ENCODE peak calls at places on chromosomes 3 and 15, in ten cellular contexts. D is right lobe of liver, H is lower lobe of right lung, C is tibial artery, V is IMR-90, P is right atrium auricular region, F is prostate gland, Z is PC-9, L is heart left ventricle, A is GM23338. R is an unnamed sample. For H3K4me1, the result is how much of the 10 kb centered on the place peaks cover.

GRCh38 chr15:97759363-97759762 is 201.1 kb upstream of the ARRDC4 start:
- DNase-seq in H (no peak), P (no peak), A (no peak), V (no peak), Z (no peak), F (no peak), C (no peak), D (no peak), L (no peak), R (no peak)

GRCh38 chr3:56980798-56981390 is 79.6 kb upstream of the SPATA12 start:
- DNase-seq in Z (peak), C (peak), H (no peak), P (peak), A (no peak), L (no peak), V (peak), F (no peak), D (no peak), R (no peak)

GRCh38 chr15:51359981-51360380 is 18.5 kb downstream of the GLDN start:
- DNase-seq in L (no peak), H (no peak), A (no peak), C (no peak), F (no peak), D (no peak), P (no peak), V (no peak), Z (no peak), R (no peak)

GRCh38 chr15:70752142-70752754 is 11.1 kb downstream of the UACA start:
- DNase-seq in L (no peak), C (peak), A (no peak), P (peak), D (no peak), V (no peak), F (no peak), H (no peak), Z (no peak), R (no peak)

GRCh38 chr3:30286811-30287210 is 319.6 kb upstream of the TGFBR2 start:
- DNase-seq in Z (no peak), P (no peak), F (no peak), C (no peak), D (no peak), V (no peak), L (no peak), H (no peak), A (no peak), R (no peak)

GRCh38 chr3:194139085-194139976 is 3.4 kb downstream of the HES1 start:
- DNase-seq in A (peak), D (no peak), F (peak), P (no peak), L (no peak), V (peak), Z (peak), H (no peak), C (no peak), R (peak)

GRCh38 chr15:60840703-60841411 is 361.9 kb upstream of the ICE2 start:
- DNase-seq in C (no peak), H (no peak), P (no peak), A (no peak), F (no peak), D (no peak), L (no peak), V (no peak), Z (no peak), R (no peak)

GRCh38 chr15:101479851-101480612 is 9.5 kb downstream of the PCSK6 start:
- DNase-seq in C (no peak), L (no peak), A (no peak), V (no peak), F (no peak), Z (no peak), H (no peak), P (no peak), D (no peak), R (no peak)

GRCh38 chr15:43067717-43068461 is 37.9 kb downstream of the UBR1 start:
- DNase-seq in V (peak), P (no peak), C (no peak), L (no peak), H (no peak), Z (no peak), A (peak), F (no peak), D (no peak), R (no peak)

GRCh38 chr3:190094201-190094718 is 26.4 kb downstream of the P3H2 start:
- DNase-seq in V (peak), L (no peak), A (no peak), Z (no peak), P (no peak), D (no peak), H (no peak), F (no peak), C (no peak), R (no peak)

GRCh38 chr3:28575748-28576589 is 227.3 kb upstream of the AZI2 start:
- DNase-seq in V (no peak), D (peak), L (peak), C (peak), P (no peak), A (peak), H (no peak), F (peak), Z (no peak), R (peak)

GRCh38 chr15:44738340-44738984 is 2.1 kb downstream of the TRIM69 start:
- DNase-seq in C (no peak), L (no peak), P (no peak), F (no peak), Z (peak), V (peak), H (no peak), A (peak), D (no peak), R (no peak)

GRCh38 chr3:142595581-142595950 is 627 bp upstream of the PLS1 start:
- DNase-seq in P (no peak), F (no peak), V (peak), A (no peak), D (no peak), H (no peak), C (no peak), L (no peak), Z (peak), R (peak)

GRCh38 chr15:39594764-39595620 is 14.1 kb downstream of the THBS1 start:
- DNase-seq in D (no peak), V (peak), A (no peak), L (no peak), H (no peak), P (no peak), C (no peak), F (no peak), Z (peak), R (no peak)
- H3K4me3 ChIP-seq in D (no peak), V (no peak), A (no peak), L (no peak), H (no peak), P (no peak), C (no peak), F (no peak), Z (no peak), R (no peak)

GRCh38 chr15:88299502-88299901 is 43.0 kb upstream of the NTRK3 start:
- DNase-seq in P (no peak), H (no peak), L (no peak), C (no peak), A (no peak), V (no peak), Z (no peak), D (no peak), F (no peak), R (no peak)
- H3K4me1 ChIP-seq in P (under half), H (under half), L (under half), C (under half), A (under half), V (under half), Z (under half), D (under half), F (under half), R (under half)

DNA sequence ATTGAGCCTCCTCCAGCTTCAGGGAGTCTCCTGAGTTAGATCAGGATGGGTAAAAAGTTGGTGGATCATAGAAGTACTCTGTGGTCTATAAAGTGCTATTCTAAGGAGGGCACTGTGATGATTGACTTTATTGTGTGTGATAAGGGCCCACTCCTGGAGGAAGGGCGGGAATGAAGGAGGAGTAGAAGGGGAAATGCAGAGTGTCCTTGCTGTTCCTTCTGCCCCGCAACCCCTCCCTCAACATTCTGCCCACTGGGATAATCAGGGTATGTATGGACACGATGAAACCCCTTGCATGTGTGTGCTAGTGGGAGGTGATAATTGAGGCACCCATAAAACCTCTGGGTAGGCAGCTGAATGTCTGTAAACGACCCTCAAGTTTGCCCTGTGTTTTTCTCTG is 66.2 kb downstream of the CLDN11 start:
- DNase-seq in L (no peak), C (no peak), A (no peak), V (no peak), P (no peak), F (no peak), D (no peak), H (no peak), Z (no peak), R (no peak)
- H3K4me3 ChIP-seq in L (no peak), C (no peak), A (no peak), V (no peak), P (no peak), F (no peak), D (no peak), H (no peak), Z (no peak), R (no peak)

GRCh38 chr15:64604319-64604718 is 143.9 kb downstream of the ZNF609 start:
- DNase-seq in C (no peak), P (no peak), H (no peak), A (no peak), Z (no peak), V (no peak), L (no peak), F (no peak), D (no peak), R (no peak)

GRCh38 chr15:64597469-64597806 is 137.1 kb downstream of the ZNF609 start:
- DNase-seq in C (no peak), L (no peak), D (no peak), P (no peak), H (no peak), A (no peak), V (no peak), Z (no peak), F (no peak), R (no peak)

GRCh38 chr15:64599226-64599625 is 138.8 kb downstream of the ZNF609 start:
- DNase-seq in Z (no peak), L (no peak), F (no peak), D (no peak), C (no peak), P (no peak), V (no peak), A (no peak), H (no peak), R (no peak)

GRCh38 chr15:64599716-64600115 is 139.3 kb downstream of the ZNF609 start:
- DNase-seq in P (no peak), C (no peak), A (no peak), H (no peak), Z (no peak), V (peak), F (no peak), L (no peak), D (no peak), R (no peak)

GRCh38 chr15:64600794-64601193 is 140.4 kb downstream of the ZNF609 start:
- DNase-seq in V (no peak), P (no peak), C (no peak), F (no peak), Z (no peak), L (no peak), H (no peak), A (no peak), D (no peak), R (no peak)
- H3K4me1 ChIP-seq in V (under half), P (under half), C (under half), F (under half), Z (under half), L (under half), H (under half), A (under half), D (under half), R (half or more)

GRCh38 chr3:179882322-179882721 is 154.4 kb downstream of the PEX5L start:
- DNase-seq in F (no peak), V (no peak), L (no peak), Z (no peak), C (no peak), A (peak), P (no peak), D (no peak), H (no peak), R (no peak)
- H3K4me3 ChIP-seq in F (no peak), V (no peak), L (no peak), Z (no peak), C (no peak), A (no peak), P (no peak), D (no peak), H (no peak), R (no peak)

DNA sequence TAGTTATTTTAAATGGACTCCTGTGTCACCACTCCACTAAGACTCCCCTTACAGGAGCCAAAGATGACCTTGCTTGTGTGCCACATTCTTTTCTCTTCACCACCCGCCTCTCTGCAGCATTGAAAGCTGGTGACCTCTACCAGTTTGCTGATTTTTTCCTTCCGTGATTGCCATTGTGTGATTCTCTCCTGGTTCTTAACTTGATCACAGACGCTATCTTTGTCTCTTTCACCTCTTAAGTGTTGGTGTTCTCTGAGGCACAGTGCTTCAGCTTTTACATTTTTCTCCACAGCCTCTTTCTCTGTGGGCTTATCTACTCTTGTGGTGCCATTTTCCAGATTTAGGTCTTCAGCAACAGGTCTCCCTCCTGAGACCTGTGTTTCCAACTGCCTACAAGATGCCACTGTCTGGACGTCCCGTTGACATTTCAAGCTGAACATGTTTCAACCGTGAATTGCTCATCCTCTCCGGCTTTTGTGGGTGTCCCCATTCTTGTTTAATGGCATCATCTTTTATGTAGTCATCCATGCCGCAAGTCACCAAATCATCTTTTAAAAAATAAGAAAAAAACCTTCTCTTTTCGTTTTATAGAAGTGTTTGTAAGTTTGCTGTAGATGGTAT is 26.5 kb downstream of the IQGAP1 start:
- DNase-seq in Z (no peak), F (no peak), C (no peak), L (no peak), V (peak), P (no peak), A (no peak), D (no peak), H (no peak), R (no peak)
- H3K4me1 ChIP-seq in Z (half or more), F (under half), C (half or more), L (under half), V (under half), P (under half), A (half or more), D (under half), H (half or more), R (half or more)

DNA sequence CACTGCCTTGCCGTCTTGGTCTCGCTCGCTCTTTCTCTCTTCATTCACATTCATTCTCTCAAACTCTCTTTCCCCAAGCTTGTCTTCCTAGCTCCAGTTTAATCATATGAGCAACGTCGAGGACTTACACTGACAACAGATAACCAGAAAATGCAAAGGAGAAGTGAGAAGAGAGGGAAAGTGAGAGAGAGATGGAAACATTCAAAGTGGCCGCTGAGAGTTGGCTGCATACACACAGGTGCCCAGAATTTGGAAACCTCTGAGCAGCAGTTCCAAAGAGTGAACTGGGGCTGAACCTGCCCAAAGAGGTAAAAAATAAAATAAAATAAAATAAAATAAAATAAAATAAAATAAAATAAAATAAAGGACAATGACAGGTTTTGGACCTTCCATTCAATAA is 583.0 kb downstream of the FOXP1 start:
- DNase-seq in A (no peak), V (no peak), F (no peak), Z (no peak), H (no peak), C (no peak), D (no peak), L (no peak), P (no peak), R (no peak)
- H3K4me3 ChIP-seq in A (no peak), V (no peak), F (no peak), Z (no peak), H (no peak), C (no peak), D (no peak), L (no peak), P (no peak), R (no peak)

R was measured in thyroid gland.